ENCODE peak calls at places on chromosomes 4 and X, in four cellular contexts. L, X, U and M are unnamed samples.

GRCh38 chrX:114841051-114841450 is 176.4 kb downstream of the IL13RA2 start:
- DNase-seq in L (no peak), X (no peak), U (no peak), M (no peak)

GRCh38 chr4:20831746-20832145 is 131.5 kb downstream of the PACRGL start:
- DNase-seq in L (no peak), X (no peak), U (no peak), M (no peak)

GRCh38 chr4:152189451-152190179 is 346.3 kb downstream of the FBXW7 start:
- DNase-seq in L (no peak), X (no peak), U (no peak), M (no peak)

GRCh38 chr4:7485096-7485495 is 50.4 kb upstream of the PSAPL1 start:
- DNase-seq in L (no peak), X (no peak), U (no peak), M (no peak)

GRCh38 chrX:791479-792034 is 161.0 kb downstream of the SHOX start:
- DNase-seq in L (no peak), X (no peak), U (no peak), M (no peak)

GRCh38 chrX:122943918-122944317 is 240.2 kb upstream of the GRIA3 start:
- DNase-seq in L (no peak), X (no peak), U (no peak), M (no peak)

GRCh38 chr4:16897351-16897750 is 1.1 kb downstream of the LDB2 start:
- DNase-seq in L (no peak), X (no peak), U (no peak), M (no peak)

GRCh38 chr4:17595471-17596005 is 18.5 kb downstream of the LAP3 start:
- DNase-seq in L (no peak), X (no peak), U (no peak), M (no peak)

GRCh38 chr4:128162434-128162833 is 101.3 kb downstream of the LARP1B start:
- DNase-seq in L (no peak), X (no peak), U (no peak), M (no peak)

GRCh38 chr4:40662962-40663604 is 33.4 kb upstream of the RBM47 start:
- DNase-seq in L (no peak), X (no peak), U (peak), M (no peak)

GRCh38 chr4:184755278-184755677 is 21.4 kb upstream of the CENPU start:
- DNase-seq in L (no peak), X (no peak), U (no peak), M (no peak)

GRCh38 chr4:2243682-2244380 is 1.9 kb upstream of the HAUS3 start:
- DNase-seq in L (peak), X (no peak), U (peak), M (no peak)

GRCh38 chr4:5712517-5712916 is 1.5 kb downstream of the EVC start:
- DNase-seq in L (no peak), X (no peak), U (no peak), M (no peak)

GRCh38 chr4:155787113-155787710 is 28.4 kb downstream of the GUCY1B1 start:
- DNase-seq in L (no peak), X (peak), U (peak), M (peak)

GRCh38 chr4:74157116-74157742 is 689 bp upstream of the MTHFD2L start:
- DNase-seq in L (peak), X (no peak), U (peak), M (no peak)

GRCh38 chrX:38636949-38637819 is 75.8 kb downstream of the TSPAN7 start:
- DNase-seq in L (no peak), X (no peak), U (peak), M (no peak)

GRCh38 chr4:100782356-100782755 is 264.5 kb upstream of the EMCN start:
- DNase-seq in L (no peak), X (no peak), U (no peak), M (no peak)

GRCh38 chr4:182230256-182230655 is 12.9 kb upstream of the TENM3 start:
- DNase-seq in L (no peak), X (no peak), U (no peak), M (no peak)

GRCh38 chrX:13432376-13432775 is 112.5 kb upstream of the ATXN3L start:
- DNase-seq in L (no peak), X (no peak), U (no peak), M (no peak)

GRCh38 chr4:129362685-129363274 is 266.8 kb downstream of the C4orf33 start:
- DNase-seq in L (peak), X (peak), U (peak), M (peak)
- TF ChIP-seq TCF7L2 in L (no peak), X (no peak), U (no peak), M (no peak)

DNA sequence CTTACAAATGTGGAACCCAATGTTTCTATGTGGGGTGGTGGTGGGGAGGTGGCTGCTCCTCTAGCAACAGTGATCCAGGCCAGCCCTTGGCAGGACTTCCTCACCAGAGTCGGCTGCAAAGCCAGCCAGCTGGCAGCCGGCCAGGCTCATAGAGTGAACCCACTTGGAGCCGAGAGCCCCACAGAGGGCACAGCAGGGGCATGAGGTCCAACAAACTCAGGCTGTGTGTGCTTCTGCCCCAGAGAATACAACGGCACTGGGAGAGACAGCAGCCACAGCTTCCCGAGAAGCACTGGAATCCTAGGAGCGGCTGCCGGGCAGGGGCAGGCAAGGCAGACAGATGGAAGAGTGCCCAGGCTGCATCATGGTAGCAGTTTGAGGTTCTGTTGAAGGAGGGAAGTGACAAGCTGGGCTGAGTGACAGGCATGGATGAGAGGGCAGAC is 23.5 kb upstream of the SOWAHD start:
- DNase-seq in L (no peak), X (no peak), U (no peak), M (no peak)
- TF ChIP-seq TCF7L2 in L (no peak), X (no peak), U (no peak), M (no peak)

GRCh38 chr4:55010550-55010949 is 114.8 kb downstream of the KDR start:
- DNase-seq in L (no peak), X (no peak), U (no peak), M (no peak)

GRCh38 chr4:55005910-55006309 is 119.5 kb downstream of the KDR start:
- DNase-seq in L (no peak), X (no peak), U (no peak), M (no peak)

GRCh38 chr4:55004831-55005230 is 120.6 kb downstream of the KDR start:
- DNase-seq in L (no peak), X (no peak), U (no peak), M (no peak)

GRCh38 chr4:55012363-55013255 is 112.8 kb downstream of the KDR start:
- DNase-seq in L (no peak), X (no peak), U (no peak), M (no peak)

GRCh38 chr4:55008166-55009056 is 117.0 kb downstream of the KDR start:
- DNase-seq in L (peak), X (no peak), U (no peak), M (no peak)
- TF ChIP-seq TCF7L2 in L (no peak), X (no peak), U (no peak), M (no peak)

DNA sequence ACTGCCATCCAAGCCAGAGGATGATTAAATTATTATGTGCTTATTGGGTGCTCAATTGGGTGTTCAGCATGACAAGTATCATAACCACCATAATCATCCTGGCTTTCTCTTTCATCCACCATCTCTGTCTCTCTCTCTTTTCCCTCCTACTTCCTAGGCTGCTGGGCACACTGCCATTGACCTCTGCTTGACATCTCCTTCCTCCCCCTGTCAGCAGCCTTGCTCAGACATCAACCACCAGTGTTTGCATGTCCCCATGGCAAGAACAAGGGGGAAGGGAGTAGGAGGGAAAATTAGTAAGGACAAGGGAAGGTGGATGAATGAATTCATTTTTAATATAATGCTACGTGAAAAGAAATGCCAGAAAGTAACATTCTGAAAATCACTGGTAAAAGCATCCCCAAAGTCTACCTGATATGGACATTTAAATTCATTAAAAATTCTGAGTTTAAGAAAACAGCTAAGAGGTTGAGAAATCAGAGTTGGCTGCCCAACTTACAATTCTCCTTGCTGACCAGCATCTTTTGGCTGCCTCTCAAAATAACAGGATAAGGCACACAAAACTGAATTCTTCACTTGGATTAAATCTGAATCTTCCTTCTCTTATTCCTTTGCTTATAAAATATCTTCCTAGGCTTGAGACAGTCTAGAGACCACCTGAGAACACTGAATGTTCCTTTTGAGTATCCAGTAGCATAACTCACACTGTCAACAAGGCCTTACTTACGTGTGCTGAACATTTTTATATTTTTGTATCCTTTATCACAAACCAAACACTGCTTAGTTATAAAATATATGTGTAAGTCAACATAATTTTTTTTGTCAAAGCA is 48.5 kb downstream of the SNCA start:
- DNase-seq in L (no peak), X (no peak), U (no peak), M (no peak)
- TF ChIP-seq TCF7L2 in L (no peak), X (no peak), U (no peak), M (no peak)

GRCh38 chr4:186587416-186588018 is 32.1 kb upstream of the MTNR1A start:
- DNase-seq in L (peak), X (peak), U (peak), M (peak)
- TF ChIP-seq TCF7L2 in L (no peak), X (no peak), U (no peak), M (no peak)

GRCh38 chrX:132041016-132041415 is 17.9 kb downstream of the STK26 start:
- DNase-seq in L (no peak), X (no peak), U (no peak), M (no peak)

GRCh38 chrX:132045456-132045855 is 22.4 kb downstream of the STK26 start:
- DNase-seq in L (no peak), X (no peak), U (no peak), M (no peak)

GRCh38 chrX:132046533-132046932 is 23.4 kb downstream of the STK26 start:
- DNase-seq in L (peak), X (no peak), U (no peak), M (no peak)

GRCh38 chrX:132043977-132044376 is 20.9 kb downstream of the STK26 start:
- DNase-seq in L (no peak), X (no peak), U (no peak), M (no peak)

DNA sequence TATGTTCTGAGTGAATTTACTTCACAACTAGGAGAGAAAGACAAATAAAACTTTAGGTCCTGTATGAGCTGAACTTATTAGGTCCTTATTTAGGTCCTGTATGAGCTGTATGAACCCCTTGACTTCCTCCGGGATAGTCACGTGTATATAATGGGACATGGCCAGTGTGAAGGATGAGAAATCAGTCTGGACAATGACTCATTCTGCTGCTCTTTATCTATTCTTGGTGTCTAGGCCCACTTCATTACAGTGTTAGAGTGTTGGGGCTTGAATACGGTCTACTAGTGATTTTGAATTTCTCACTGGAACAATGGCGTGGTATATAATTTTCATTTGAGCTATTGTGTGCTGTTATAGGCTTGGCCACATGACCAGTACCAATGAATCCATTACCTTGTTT is 21.9 kb downstream of the STK26 start:
- DNase-seq in L (peak), X (no peak), U (no peak), M (no peak)
- TF ChIP-seq TCF7L2 in L (no peak), X (no peak), U (no peak), M (no peak)